ENCODE peak calls at places on chromosomes 13 and 19, in five cellular contexts. A, U, P, T and E are unnamed samples. For H3K4me1, the result is how much of the 10 kb centered on the place peaks cover.

GRCh38 chr19:17073869-17074627 is 1.2 kb downstream of the HAUS8 start:
- DNase-seq in A (peak), U (peak), P (peak), T (no peak), E (peak)

GRCh38 chr19:13957107-13957506 is 4.8 kb downstream of the DCAF15 start:
- DNase-seq in A (no peak), U (no peak), P (no peak), T (no peak), E (no peak)

GRCh38 chr19:6381030-6381750 is 5.5 kb upstream of the PSPN start:
- DNase-seq in A (no peak), U (no peak), P (peak), T (no peak), E (no peak)

GRCh38 chr19:18499055-18499775 is 22.7 kb downstream of the ELL start:
- DNase-seq in A (no peak), U (no peak), P (no peak), T (no peak), E (no peak)

GRCh38 chr13:111458739-111459138 is 138.3 kb downstream of the TEX29 start:
- DNase-seq in A (no peak), U (no peak), P (no peak), T (no peak), E (no peak)

GRCh38 chr13:43991773-43992201 is 112.1 kb downstream of the LACC1 start:
- DNase-seq in A (no peak), U (no peak), P (no peak), T (peak), E (peak)

GRCh38 chr13:85798999-85799646 is at the start of gene SLITRK6:
- DNase-seq in A (no peak), U (no peak), P (peak), T (no peak), E (no peak)

GRCh38 chr19:46955114-46955812 is 64.4 kb upstream of the NPAS1 start:
- DNase-seq in A (peak), U (no peak), P (no peak), T (no peak), E (no peak)

GRCh38 chr19:3285647-3286176 is 61.3 kb downstream of the CELF5 start:
- DNase-seq in A (no peak), U (no peak), P (no peak), T (no peak), E (peak)

GRCh38 chr19:14086098-14086497 is 515 bp upstream of the C19orf67 start:
- DNase-seq in A (no peak), U (no peak), P (no peak), T (no peak), E (no peak)

GRCh38 chr13:76823969-76824368 is 62.2 kb downstream of the KCTD12 start:
- DNase-seq in A (no peak), U (no peak), P (no peak), T (no peak), E (no peak)

GRCh38 chr19:3471954-3472655 is 8.2 kb downstream of the SMIM24 start:
- DNase-seq in A (peak), U (no peak), P (peak), T (peak), E (peak)

GRCh38 chr13:98295371-98295770 is 118.3 kb upstream of the RNF113B start:
- DNase-seq in A (no peak), U (no peak), P (no peak), T (no peak), E (no peak)

GRCh38 chr19:16952046-16952445 is 63.2 kb downstream of the F2RL3 start:
- DNase-seq in A (no peak), U (no peak), P (no peak), T (no peak), E (no peak)

GRCh38 chr19:3801412-3802096 is 15.4 kb upstream of the MATK start:
- DNase-seq in A (no peak), U (peak), P (peak), T (peak), E (peak)

GRCh38 chr13:37364024-37364423 is 234.5 kb downstream of the POSTN start:
- DNase-seq in A (no peak), U (no peak), P (no peak), T (no peak), E (no peak)

GRCh38 chr19:6551607-6552450 is 21.0 kb downstream of the TNFSF9 start:
- DNase-seq in A (peak), U (no peak), P (peak), T (peak), E (peak)

GRCh38 chr13:49220856-49221614 is 897 bp downstream of the MLNR start:
- DNase-seq in A (no peak), U (no peak), P (peak), T (peak), E (peak)

GRCh38 chr13:49298903-49299605 is 51.3 kb downstream of the CDADC1 start:
- DNase-seq in A (no peak), U (no peak), P (no peak), T (no peak), E (no peak)

GRCh38 chr13:66468656-66469055 is 761.5 kb downstream of the PCDH9 start:
- DNase-seq in A (no peak), U (no peak), P (no peak), T (no peak), E (no peak)

GRCh38 chr13:44313674-44314073 is 60.0 kb upstream of the SERP2 start:
- DNase-seq in A (no peak), U (no peak), P (no peak), T (no peak), E (no peak)

GRCh38 chr13:42048323-42048624 is 174 bp upstream of the DGKH start:
- DNase-seq in A (no peak), U (no peak), P (no peak), T (no peak), E (no peak)

GRCh38 chr13:44796597-44797517 is 192.4 kb downstream of the NUFIP1 start:
- DNase-seq in A (no peak), U (no peak), P (no peak), T (no peak), E (no peak)

GRCh38 chr13:31029129-31029528 is 96.7 kb downstream of the TEX26 start:
- DNase-seq in A (no peak), U (no peak), P (no peak), T (no peak), E (no peak)

GRCh38 chr19:10796653-10797052 is 39.4 kb downstream of the TMED1 start:
- DNase-seq in A (no peak), U (no peak), P (no peak), T (no peak), E (no peak)

GRCh38 chr13:44365899-44366298 is 7.7 kb upstream of the SERP2 start:
- DNase-seq in A (no peak), U (no peak), P (no peak), T (no peak), E (no peak)

GRCh38 chr13:79724348-79725103 is 243.6 kb downstream of the NDFIP2 start:
- DNase-seq in A (no peak), U (no peak), P (no peak), T (no peak), E (no peak)

GRCh38 chr13:48160879-48161278 is 66.0 kb upstream of the MED4 start:
- DNase-seq in A (no peak), U (no peak), P (no peak), T (no peak), E (no peak)

GRCh38 chr13:88339271-88339741 is 668.1 kb downstream of the SLITRK5 start:
- DNase-seq in A (no peak), U (no peak), P (no peak), T (no peak), E (peak)

GRCh38 chr13:99086869-99087129 is 108.9 kb upstream of the DOCK9 start:
- DNase-seq in A (peak), U (peak), P (no peak), T (no peak), E (peak)

GRCh38 chr13:110305544-110305943 is 1.4 kb downstream of the COL4A1 start:
- DNase-seq in A (no peak), U (no peak), P (no peak), T (no peak), E (no peak)

GRCh38 chr13:110302986-110303385 is 4.0 kb downstream of the COL4A1 start:
- DNase-seq in A (no peak), U (no peak), P (no peak), T (no peak), E (no peak)

GRCh38 chr13:110305001-110305400 is 2.0 kb downstream of the COL4A1 start:
- DNase-seq in A (no peak), U (no peak), P (no peak), T (no peak), E (no peak)

GRCh38 chr13:110303644-110304043 is 3.3 kb downstream of the COL4A1 start:
- DNase-seq in A (no peak), U (no peak), P (no peak), T (no peak), E (no peak)

GRCh38 chr13:110304256-110304655 is 2.7 kb downstream of the COL4A1 start:
- DNase-seq in A (no peak), U (peak), P (no peak), T (no peak), E (no peak)
- H3K27ac ChIP-seq in A (no peak), U (peak), P (no peak), T (peak), E (no peak)

GRCh38 chr13:51823861-51824260 is 19.9 kb upstream of the DHRS12 start:
- DNase-seq in A (no peak), U (no peak), P (no peak), T (no peak), E (no peak)

GRCh38 chr13:51819544-51819943 is 15.6 kb upstream of the DHRS12 start:
- DNase-seq in A (no peak), U (no peak), P (no peak), T (no peak), E (no peak)

GRCh38 chr13:51823351-51823750 is 19.4 kb upstream of the DHRS12 start:
- DNase-seq in A (no peak), U (no peak), P (no peak), T (no peak), E (no peak)

GRCh38 chr13:51822106-51822840 is 18.3 kb upstream of the DHRS12 start:
- DNase-seq in A (no peak), U (no peak), P (no peak), T (no peak), E (no peak)

DNA sequence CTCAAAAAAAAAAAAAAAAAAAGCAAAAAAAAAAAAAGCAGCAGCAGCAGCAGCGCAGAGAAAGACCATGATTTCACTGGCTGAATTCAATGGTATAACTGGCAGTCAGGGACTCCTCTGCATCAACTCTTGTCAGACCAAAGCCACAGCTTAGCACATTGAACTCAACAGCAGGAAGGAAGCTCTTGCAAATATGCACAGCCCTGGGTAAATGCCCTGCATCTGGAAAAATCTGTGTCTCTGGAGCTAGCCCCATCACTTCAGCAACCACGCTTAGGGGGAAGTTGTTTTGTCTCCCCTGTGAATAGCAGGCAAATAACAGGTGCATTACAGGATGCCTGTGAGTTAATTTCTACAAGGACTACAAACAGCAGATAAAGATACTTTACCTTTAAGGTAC is 17.7 kb upstream of the DHRS12 start:
- DNase-seq in A (no peak), U (no peak), P (no peak), T (no peak), E (no peak)
- H3K4me1 ChIP-seq in A (under half), U (under half), P (under half), T (under half), E (under half)

GRCh38 chr13:52955505-52955904 is 73.1 kb upstream of the OLFM4 start:
- DNase-seq in A (no peak), U (no peak), P (peak), T (no peak), E (no peak)
- H3K27ac ChIP-seq in A (no peak), U (no peak), P (peak), T (no peak), E (no peak)

DNA sequence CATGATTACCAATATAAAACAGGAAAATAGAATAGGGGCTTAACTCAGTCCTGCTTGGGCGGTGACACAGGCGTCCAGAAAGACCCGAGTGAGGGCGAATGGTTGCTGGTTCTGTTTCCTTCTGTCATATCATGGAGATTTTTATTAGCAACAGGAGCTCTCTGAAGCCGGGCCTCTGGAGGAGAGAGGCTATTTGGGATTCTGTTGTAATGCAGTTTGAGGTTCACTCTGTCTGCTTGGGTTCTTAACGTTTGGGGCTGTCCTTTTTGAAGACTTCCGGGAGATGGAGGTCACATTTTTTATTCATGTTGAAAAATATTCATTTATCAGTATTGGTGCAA is 115.7 kb upstream of the ZNF536 start:
- DNase-seq in A (no peak), U (no peak), P (peak), T (no peak), E (no peak)
- H3K4me1 ChIP-seq in A (under half), U (under half), P (under half), T (under half), E (under half)

GRCh38 chr19:54136086-54136863 is 1.3 kb upstream of the CNOT3 start:
- DNase-seq in A (no peak), U (no peak), P (peak), T (no peak), E (no peak)
- H3K27ac ChIP-seq in A (peak), U (peak), P (peak), T (peak), E (peak)

DNA sequence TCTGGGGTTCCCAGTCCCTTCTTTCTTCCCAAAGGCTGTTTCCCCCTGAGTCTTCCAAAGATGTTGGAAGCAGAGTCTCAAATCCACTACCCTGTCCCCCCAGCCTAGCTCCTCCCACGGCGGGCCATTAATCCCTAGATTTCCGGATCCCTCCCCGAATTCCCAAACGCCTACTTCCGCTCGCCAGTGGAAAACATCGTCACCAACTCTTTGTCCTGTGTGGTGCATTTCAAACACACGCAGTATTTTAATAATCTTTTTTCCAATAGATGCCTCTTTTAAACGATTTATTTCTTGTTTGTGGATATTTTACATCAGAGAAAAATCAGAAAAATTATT is 610 bp downstream of the ZNF791 start:
- DNase-seq in A (no peak), U (peak), P (peak), T (peak), E (peak)
- H3K4me1 ChIP-seq in A (under half), U (under half), P (under half), T (under half), E (under half)